ENCODE peak calls at places on chromosomes 2 and 18, in five cellular contexts. One of them, this sample, is unnamed.

GRCh38 chr2:127913808-127914457 is 28.2 kb upstream of the AMMECR1L start:
- DNase-seq in AG20443: no peak
- DNase-seq in activated T-cell treated with anti-CD3 and anti-CD28 coated beads, Interleukin-2, amount 50 U/mL, for 24 hours: no peak
- DNase-seq in amniotic stem cell: no peak
- DNase-seq in activated CD4-positive, alpha-beta T cell treated with anti-CD3 and anti-CD28 coated beads, Interleukin-2, amount 50 U/mL, for 48 hours: no peak
- DNase-seq in this sample: no peak

GRCh38 chr18:22066083-22066485 is 103.3 kb upstream of the GATA6 start:
- DNase-seq in AG20443: no peak
- DNase-seq in activated T-cell treated with anti-CD3 and anti-CD28 coated beads, Interleukin-2, amount 50 U/mL, for 24 hours: no peak
- DNase-seq in amniotic stem cell: no peak
- DNase-seq in activated CD4-positive, alpha-beta T cell treated with anti-CD3 and anti-CD28 coated beads, Interleukin-2, amount 50 U/mL, for 48 hours: no peak
- DNase-seq in this sample: no peak

GRCh38 chr18:49155410-49155809 is 204.6 kb upstream of the SMAD7 start:
- DNase-seq in AG20443: no peak
- DNase-seq in activated T-cell treated with anti-CD3 and anti-CD28 coated beads, Interleukin-2, amount 50 U/mL, for 24 hours: no peak
- DNase-seq in amniotic stem cell: no peak
- DNase-seq in activated CD4-positive, alpha-beta T cell treated with anti-CD3 and anti-CD28 coated beads, Interleukin-2, amount 50 U/mL, for 48 hours: no peak
- DNase-seq in this sample: no peak

GRCh38 chr2:105761931-105762515 is 17.3 kb downstream of the NCK2 start:
- DNase-seq in AG20443: no peak
- DNase-seq in activated T-cell treated with anti-CD3 and anti-CD28 coated beads, Interleukin-2, amount 50 U/mL, for 24 hours: peak
- DNase-seq in amniotic stem cell: no peak
- DNase-seq in activated CD4-positive, alpha-beta T cell treated with anti-CD3 and anti-CD28 coated beads, Interleukin-2, amount 50 U/mL, for 48 hours: no peak
- DNase-seq in this sample: no peak

GRCh38 chr2:223723954-223724411 is 113.4 kb downstream of the AP1S3 start:
- DNase-seq in AG20443: no peak
- DNase-seq in activated T-cell treated with anti-CD3 and anti-CD28 coated beads, Interleukin-2, amount 50 U/mL, for 24 hours: no peak
- DNase-seq in amniotic stem cell: no peak
- DNase-seq in activated CD4-positive, alpha-beta T cell treated with anti-CD3 and anti-CD28 coated beads, Interleukin-2, amount 50 U/mL, for 48 hours: no peak
- DNase-seq in this sample: peak

GRCh38 chr2:237154050-237154638 is 68.5 kb downstream of the COPS8 start:
- DNase-seq in AG20443: peak
- DNase-seq in activated T-cell treated with anti-CD3 and anti-CD28 coated beads, Interleukin-2, amount 50 U/mL, for 24 hours: peak
- DNase-seq in amniotic stem cell: peak
- DNase-seq in activated CD4-positive, alpha-beta T cell treated with anti-CD3 and anti-CD28 coated beads, Interleukin-2, amount 50 U/mL, for 48 hours: peak
- DNase-seq in this sample: peak

GRCh38 chr2:96409543-96410184 is 74.1 kb downstream of the NCAPH start:
- DNase-seq in AG20443: no peak
- DNase-seq in activated T-cell treated with anti-CD3 and anti-CD28 coated beads, Interleukin-2, amount 50 U/mL, for 24 hours: no peak
- DNase-seq in amniotic stem cell: no peak
- DNase-seq in activated CD4-positive, alpha-beta T cell treated with anti-CD3 and anti-CD28 coated beads, Interleukin-2, amount 50 U/mL, for 48 hours: no peak
- DNase-seq in this sample: no peak

GRCh38 chr2:216312441-216312840 is 59.8 kb downstream of the MARCHF4 start:
- DNase-seq in AG20443: no peak
- DNase-seq in activated T-cell treated with anti-CD3 and anti-CD28 coated beads, Interleukin-2, amount 50 U/mL, for 24 hours: no peak
- DNase-seq in amniotic stem cell: no peak
- DNase-seq in activated CD4-positive, alpha-beta T cell treated with anti-CD3 and anti-CD28 coated beads, Interleukin-2, amount 50 U/mL, for 48 hours: no peak
- DNase-seq in this sample: no peak

GRCh38 chr2:118609138-118609537 is 238.3 kb downstream of the EN1 start:
- DNase-seq in AG20443: no peak
- DNase-seq in activated T-cell treated with anti-CD3 and anti-CD28 coated beads, Interleukin-2, amount 50 U/mL, for 24 hours: no peak
- DNase-seq in amniotic stem cell: no peak
- DNase-seq in activated CD4-positive, alpha-beta T cell treated with anti-CD3 and anti-CD28 coated beads, Interleukin-2, amount 50 U/mL, for 48 hours: no peak
- DNase-seq in this sample: no peak

GRCh38 chr18:10926565-10927194 is 222.7 kb downstream of the PIEZO2 start:
- DNase-seq in AG20443: peak
- DNase-seq in activated T-cell treated with anti-CD3 and anti-CD28 coated beads, Interleukin-2, amount 50 U/mL, for 24 hours: no peak
- DNase-seq in amniotic stem cell: no peak
- DNase-seq in activated CD4-positive, alpha-beta T cell treated with anti-CD3 and anti-CD28 coated beads, Interleukin-2, amount 50 U/mL, for 48 hours: no peak
- DNase-seq in this sample: peak

GRCh38 chr2:177165103-177165583 is 47.5 kb upstream of the HNRNPA3 start:
- DNase-seq in AG20443: peak
- DNase-seq in activated T-cell treated with anti-CD3 and anti-CD28 coated beads, Interleukin-2, amount 50 U/mL, for 24 hours: no peak
- DNase-seq in amniotic stem cell: no peak
- DNase-seq in activated CD4-positive, alpha-beta T cell treated with anti-CD3 and anti-CD28 coated beads, Interleukin-2, amount 50 U/mL, for 48 hours: no peak
- DNase-seq in this sample: peak

GRCh38 chr2:192072778-192073177 is 122.0 kb downstream of the TMEFF2 start:
- DNase-seq in AG20443: no peak
- DNase-seq in activated T-cell treated with anti-CD3 and anti-CD28 coated beads, Interleukin-2, amount 50 U/mL, for 24 hours: no peak
- DNase-seq in amniotic stem cell: no peak
- DNase-seq in activated CD4-positive, alpha-beta T cell treated with anti-CD3 and anti-CD28 coated beads, Interleukin-2, amount 50 U/mL, for 48 hours: no peak
- DNase-seq in this sample: no peak

GRCh38 chr2:71990826-71991225 is 156.8 kb downstream of the CYP26B1 start:
- DNase-seq in AG20443: no peak
- DNase-seq in activated T-cell treated with anti-CD3 and anti-CD28 coated beads, Interleukin-2, amount 50 U/mL, for 24 hours: no peak
- DNase-seq in amniotic stem cell: no peak
- DNase-seq in activated CD4-positive, alpha-beta T cell treated with anti-CD3 and anti-CD28 coated beads, Interleukin-2, amount 50 U/mL, for 48 hours: no peak
- DNase-seq in this sample: no peak

This sample was measured in RPMI7951.